ENCODE peak calls at places on chromosomes 16 and 17, in ten cellular contexts. One of them, this sample, is unnamed.

GRCh38 chr17:72122002-72122310 is 1.1 kb downstream of the SOX9 start:
- DNase-seq in erythroblast: no peak
- DNase-seq in Peyer's patch: no peak
- DNase-seq in ovary: no peak
- DNase-seq in heart left ventricle: no peak
- DNase-seq in spleen: no peak
- DNase-seq in A549: no peak
- DNase-seq in body of pancreas: peak; percentile 19
- DNase-seq in H1: no peak
- DNase-seq in stomach: no peak
- DNase-seq in this sample: no peak

GRCh38 chr17:46974086-46974485 is 5.0 kb downstream of the RPRML start:
- DNase-seq in erythroblast: no peak
- DNase-seq in Peyer's patch: no peak
- DNase-seq in ovary: no peak
- DNase-seq in heart left ventricle: no peak
- DNase-seq in spleen: no peak
- DNase-seq in A549: no peak
- DNase-seq in body of pancreas: no peak
- DNase-seq in H1: no peak
- DNase-seq in stomach: no peak
- DNase-seq in this sample: no peak

GRCh38 chr17:76515291-76515949 is 14.2 kb upstream of the RHBDF2 start:
- DNase-seq in erythroblast: no peak
- DNase-seq in Peyer's patch: peak; percentile 82
- DNase-seq in ovary: no peak
- DNase-seq in heart left ventricle: no peak
- DNase-seq in spleen: peak; percentile 86
- DNase-seq in A549: no peak
- DNase-seq in body of pancreas: peak; percentile 80
- DNase-seq in H1: no peak
- DNase-seq in stomach: peak; percentile 58
- DNase-seq in this sample: no peak

GRCh38 chr16:49474741-49475140 is 101.1 kb downstream of the C16orf78 start:
- DNase-seq in erythroblast: no peak
- DNase-seq in Peyer's patch: no peak
- DNase-seq in ovary: peak; percentile 5
- DNase-seq in heart left ventricle: no peak
- DNase-seq in spleen: peak; percentile 62
- DNase-seq in A549: no peak
- DNase-seq in body of pancreas: no peak
- DNase-seq in H1: no peak
- DNase-seq in stomach: no peak
- DNase-seq in this sample: no peak

GRCh38 chr17:72588961-72589360 is 468.1 kb downstream of the SOX9 start:
- DNase-seq in erythroblast: no peak
- DNase-seq in Peyer's patch: no peak
- DNase-seq in ovary: no peak
- DNase-seq in heart left ventricle: no peak
- DNase-seq in spleen: no peak
- DNase-seq in A549: peak; percentile 71
- DNase-seq in body of pancreas: peak; percentile 90
- DNase-seq in H1: no peak
- DNase-seq in stomach: peak; percentile 84
- DNase-seq in this sample: no peak

GRCh38 chr16:81562174-81562849 is 117.7 kb downstream of the CMIP start:
- DNase-seq in erythroblast: no peak
- DNase-seq in Peyer's patch: no peak
- DNase-seq in ovary: no peak
- DNase-seq in heart left ventricle: no peak
- DNase-seq in spleen: no peak
- DNase-seq in A549: no peak
- DNase-seq in body of pancreas: no peak
- DNase-seq in H1: no peak
- DNase-seq in stomach: no peak
- DNase-seq in this sample: peak; percentile 37

GRCh38 chr17:49312722-49313121 is 49.3 kb downstream of the ZNF652 start:
- DNase-seq in erythroblast: no peak
- DNase-seq in Peyer's patch: no peak
- DNase-seq in ovary: no peak
- DNase-seq in heart left ventricle: no peak
- DNase-seq in spleen: no peak
- DNase-seq in A549: no peak
- DNase-seq in body of pancreas: no peak
- DNase-seq in H1: no peak
- DNase-seq in stomach: no peak
- DNase-seq in this sample: no peak

GRCh38 chr17:7713782-7714181 is 3.8 kb upstream of the DNAH2 start:
- DNase-seq in erythroblast: no peak
- DNase-seq in Peyer's patch: no peak
- DNase-seq in ovary: no peak
- DNase-seq in heart left ventricle: no peak
- DNase-seq in spleen: no peak
- DNase-seq in A549: no peak
- DNase-seq in body of pancreas: no peak
- DNase-seq in H1: no peak
- DNase-seq in stomach: no peak
- DNase-seq in this sample: no peak

GRCh38 chr16:53632526-53632925 is 71.1 kb downstream of the RPGRIP1L start:
- DNase-seq in erythroblast: no peak
- DNase-seq in Peyer's patch: no peak
- DNase-seq in ovary: no peak
- DNase-seq in heart left ventricle: no peak
- DNase-seq in spleen: no peak
- DNase-seq in A549: no peak
- DNase-seq in body of pancreas: no peak
- DNase-seq in H1: no peak
- DNase-seq in stomach: no peak
- DNase-seq in this sample: no peak

GRCh38 chr17:36683387-36683786 is 82.0 kb downstream of the MRM1 start:
- DNase-seq in erythroblast: no peak
- DNase-seq in Peyer's patch: no peak
- DNase-seq in ovary: no peak
- DNase-seq in heart left ventricle: no peak
- DNase-seq in spleen: no peak
- DNase-seq in A549: no peak
- DNase-seq in body of pancreas: no peak
- DNase-seq in H1: no peak
- DNase-seq in stomach: no peak
- DNase-seq in this sample: no peak

GRCh38 chr16:68367034-68367433 is 56.2 kb downstream of the PRMT7 start:
- DNase-seq in erythroblast: peak; percentile 56
- DNase-seq in Peyer's patch: peak; percentile 52
- DNase-seq in ovary: peak; percentile 47
- DNase-seq in heart left ventricle: no peak
- DNase-seq in spleen: no peak
- DNase-seq in A549: peak; percentile 52
- DNase-seq in body of pancreas: peak; percentile 33
- DNase-seq in H1: peak; percentile 87
- DNase-seq in stomach: peak; percentile 48
- DNase-seq in this sample: peak; percentile 62

GRCh38 chr17:40903129-40903847 is 18.2 kb upstream of the KRT20 start:
- DNase-seq in erythroblast: no peak
- DNase-seq in Peyer's patch: no peak
- DNase-seq in ovary: no peak
- DNase-seq in heart left ventricle: no peak
- DNase-seq in spleen: no peak
- DNase-seq in A549: peak; percentile 96
- DNase-seq in body of pancreas: no peak
- DNase-seq in H1: no peak
- DNase-seq in stomach: peak; percentile 36
- DNase-seq in this sample: no peak

GRCh38 chr16:54175552-54176375 is 110.8 kb downstream of the IRX3 start:
- DNase-seq in erythroblast: no peak
- DNase-seq in Peyer's patch: no peak
- DNase-seq in ovary: no peak
- DNase-seq in heart left ventricle: no peak
- DNase-seq in spleen: no peak
- DNase-seq in A549: no peak
- DNase-seq in body of pancreas: peak; percentile 5
- DNase-seq in H1: no peak
- DNase-seq in stomach: no peak
- DNase-seq in this sample: no peak

GRCh38 chr17:78724544-78724943 is 57.5 kb downstream of the CYTH1 start:
- DNase-seq in erythroblast: no peak
- DNase-seq in Peyer's patch: no peak
- DNase-seq in ovary: no peak
- DNase-seq in heart left ventricle: peak; percentile 47
- DNase-seq in spleen: no peak
- DNase-seq in A549: no peak
- DNase-seq in body of pancreas: no peak
- DNase-seq in H1: no peak
- DNase-seq in stomach: peak; percentile 45
- DNase-seq in this sample: no peak

GRCh38 chr16:30761427-30761927 is 385 bp downstream of the CFAP119 start:
- DNase-seq in erythroblast: peak; percentile 68
- DNase-seq in Peyer's patch: peak; percentile 66
- DNase-seq in ovary: no peak
- DNase-seq in heart left ventricle: no peak
- DNase-seq in spleen: peak; percentile 85
- DNase-seq in A549: no peak
- DNase-seq in body of pancreas: peak; percentile 36
- DNase-seq in H1: peak; percentile 61
- DNase-seq in stomach: no peak
- DNase-seq in this sample: no peak

DNA sequence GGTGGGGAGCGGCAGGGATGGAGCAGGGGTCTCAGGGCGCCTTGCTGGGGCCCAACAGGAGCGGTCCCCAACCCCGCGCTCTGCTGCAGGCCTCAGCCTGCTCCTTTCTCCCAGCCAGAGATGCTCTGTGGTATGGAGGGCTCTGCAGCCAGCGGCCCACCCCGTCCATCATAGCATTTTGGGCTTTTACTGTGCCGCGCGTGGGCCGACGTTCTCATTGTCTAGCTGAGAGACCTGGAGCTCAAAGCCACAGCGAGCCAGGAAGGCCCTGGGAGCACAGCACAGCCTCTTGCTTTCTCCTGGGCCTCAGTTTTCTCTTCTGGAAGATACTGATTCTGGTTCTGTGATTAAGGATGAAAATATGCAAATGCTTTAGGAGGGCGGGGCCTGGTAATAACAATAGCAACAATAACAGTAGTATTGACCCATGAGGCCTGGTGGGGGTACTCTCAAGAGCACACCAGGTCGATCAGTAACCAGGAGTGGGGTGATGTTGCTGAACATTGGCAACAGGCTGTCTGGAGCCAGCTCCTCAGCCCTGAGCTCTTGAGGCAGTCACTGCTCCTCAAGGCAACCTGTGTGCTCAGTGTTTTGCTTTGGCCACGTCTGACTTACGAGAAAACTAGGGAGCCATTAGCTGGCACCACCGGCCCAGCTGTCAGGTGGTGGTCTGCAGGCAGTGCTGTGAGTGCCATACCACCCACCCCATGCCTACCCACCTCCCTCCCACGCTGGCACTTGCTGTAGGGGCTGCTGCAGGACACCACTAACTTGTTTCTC is 1.1 kb upstream of the RASD1 start:
- DNase-seq in erythroblast: no peak
- DNase-seq in Peyer's patch: no peak
- DNase-seq in ovary: no peak
- DNase-seq in heart left ventricle: no peak
- DNase-seq in spleen: peak; percentile 59
- DNase-seq in A549: no peak
- DNase-seq in body of pancreas: no peak
- DNase-seq in H1: no peak
- DNase-seq in stomach: no peak
- DNase-seq in this sample: no peak
- TF ChIP-seq POLR2A in erythroblast: no peak
- TF ChIP-seq POLR2A in Peyer's patch: no peak
- TF ChIP-seq POLR2A in ovary: no peak
- TF ChIP-seq POLR2A in heart left ventricle: no peak
- TF ChIP-seq POLR2A in spleen: no peak
- TF ChIP-seq POLR2A in A549: no peak
- TF ChIP-seq POLR2A in body of pancreas: no peak
- TF ChIP-seq POLR2A in H1: no peak
- TF ChIP-seq POLR2A in stomach: no peak
- TF ChIP-seq POLR2A in this sample: no peak

DNA sequence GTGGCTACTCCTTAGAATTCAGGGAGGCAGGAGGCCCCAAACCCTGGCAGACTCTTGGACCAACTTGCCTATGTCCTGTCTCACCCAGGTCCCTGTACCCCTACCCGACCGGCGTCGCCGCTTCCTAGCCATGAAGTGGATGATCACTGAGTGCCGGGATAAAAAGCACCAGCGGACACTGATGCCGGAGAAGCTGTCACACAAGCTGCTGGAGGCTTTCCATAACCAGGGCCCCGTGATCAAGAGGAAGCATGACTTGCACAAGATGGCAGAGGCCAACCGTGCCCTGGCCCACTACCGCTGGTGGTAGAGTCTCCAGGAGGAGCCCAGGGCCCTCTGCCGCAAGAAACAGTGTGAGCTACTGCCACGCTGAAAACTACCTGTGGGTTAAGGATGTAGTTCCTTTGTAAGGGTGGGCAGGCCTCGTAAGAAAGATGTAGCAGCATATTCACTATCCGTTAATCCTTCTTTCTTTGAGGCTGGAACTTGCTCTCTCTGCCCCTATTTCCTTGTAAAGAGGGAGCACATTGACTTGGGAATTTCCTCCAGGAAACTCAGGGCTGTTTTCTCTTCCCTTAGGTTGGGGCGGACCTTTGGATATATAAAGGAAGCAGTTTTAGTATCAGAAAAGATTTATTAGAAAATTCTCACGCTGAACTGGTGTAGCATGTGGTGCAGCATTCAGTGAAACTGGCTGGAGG is 4.1 kb downstream of the MRPS7 start:
- DNase-seq in erythroblast: no peak
- DNase-seq in Peyer's patch: no peak
- DNase-seq in ovary: no peak
- DNase-seq in heart left ventricle: no peak
- DNase-seq in spleen: peak; percentile 78
- DNase-seq in A549: no peak
- DNase-seq in body of pancreas: no peak
- DNase-seq in H1: no peak
- DNase-seq in stomach: no peak
- DNase-seq in this sample: peak; percentile 65
- TF ChIP-seq POLR2A in erythroblast: no peak
- TF ChIP-seq POLR2A in Peyer's patch: no peak
- TF ChIP-seq POLR2A in ovary: no peak
- TF ChIP-seq POLR2A in heart left ventricle: no peak
- TF ChIP-seq POLR2A in spleen: no peak
- TF ChIP-seq POLR2A in A549: no peak
- TF ChIP-seq POLR2A in body of pancreas: no peak
- TF ChIP-seq POLR2A in H1: no peak
- TF ChIP-seq POLR2A in stomach: no peak
- TF ChIP-seq POLR2A in this sample: no peak

GRCh38 chr16:84116720-84117481 is at the start of gene MBTPS1:
- DNase-seq in erythroblast: peak; percentile 98
- DNase-seq in Peyer's patch: peak; percentile 97
- DNase-seq in ovary: peak; percentile 99
- DNase-seq in heart left ventricle: peak; percentile 99
- DNase-seq in spleen: peak; percentile 100
- DNase-seq in A549: peak; percentile 98
- DNase-seq in body of pancreas: peak; percentile 98
- DNase-seq in H1: peak; percentile 99
- DNase-seq in stomach: peak; percentile 99
- DNase-seq in this sample: peak; percentile 98
- TF ChIP-seq POLR2A in erythroblast: peak; percentile 82
- TF ChIP-seq POLR2A in Peyer's patch: peak; percentile 69
- TF ChIP-seq POLR2A in ovary: peak; percentile 72
- TF ChIP-seq POLR2A in heart left ventricle: no peak
- TF ChIP-seq POLR2A in spleen: no peak
- TF ChIP-seq POLR2A in A549: peak; percentile 70
- TF ChIP-seq POLR2A in body of pancreas: peak; percentile 77
- TF ChIP-seq POLR2A in H1: peak; percentile 85
- TF ChIP-seq POLR2A in stomach: no peak
- TF ChIP-seq POLR2A in this sample: peak; percentile 91

GRCh38 chr16:50709980-50710379 is 16.6 kb downstream of the NOD2 start:
- DNase-seq in erythroblast: no peak
- DNase-seq in Peyer's patch: no peak
- DNase-seq in ovary: no peak
- DNase-seq in heart left ventricle: no peak
- DNase-seq in spleen: no peak
- DNase-seq in A549: no peak
- DNase-seq in body of pancreas: no peak
- DNase-seq in H1: no peak
- DNase-seq in stomach: no peak
- DNase-seq in this sample: no peak
- TF ChIP-seq POLR2A in erythroblast: no peak
- TF ChIP-seq POLR2A in Peyer's patch: no peak
- TF ChIP-seq POLR2A in ovary: no peak
- TF ChIP-seq POLR2A in heart left ventricle: no peak
- TF ChIP-seq POLR2A in spleen: no peak
- TF ChIP-seq POLR2A in A549: no peak
- TF ChIP-seq POLR2A in body of pancreas: no peak
- TF ChIP-seq POLR2A in H1: no peak
- TF ChIP-seq POLR2A in stomach: no peak
- TF ChIP-seq POLR2A in this sample: no peak

This sample was measured in adrenal gland.